ENCODE peak calls at places on chromosomes 3 and 15, in five cellular contexts. M is left lung, H is heart right ventricle, L is AG10803, W is HFF-Myc. S is an unnamed sample.

GRCh38 chr3:56764904-56765445 is 36.8 kb downstream of the ARHGEF3 start:
- DNase-seq in M (no peak), H (no peak), L (no peak), W (no peak), S (no peak)

GRCh38 chr3:204102-204501 is 7.5 kb downstream of the CHL1 start:
- DNase-seq in M (no peak), H (no peak), L (no peak), W (no peak), S (no peak)

GRCh38 chr3:129673897-129674797 is 67.7 kb upstream of the PLXND1 start:
- DNase-seq in M (no peak), H (no peak), L (no peak), W (no peak), S (no peak)

GRCh38 chr3:185766645-185767323 is 58.1 kb downstream of the IGF2BP2 start:
- DNase-seq in M (no peak), H (no peak), L (no peak), W (no peak), S (no peak)

GRCh38 chr3:123344175-123344908 is 104.5 kb downstream of the ADCY5 start:
- DNase-seq in M (no peak), H (no peak), L (peak), W (no peak), S (peak)

GRCh38 chr3:8095724-8096123 is 405.9 kb upstream of the LMCD1 start:
- DNase-seq in M (no peak), H (no peak), L (peak), W (no peak), S (no peak)

GRCh38 chr15:60091150-60091549 is 87.0 kb downstream of the FOXB1 start:
- DNase-seq in M (no peak), H (no peak), L (peak), W (no peak), S (peak)

GRCh38 chr3:157086053-157086761 is 73.7 kb downstream of the CCNL1 start:
- DNase-seq in M (no peak), H (peak), L (no peak), W (no peak), S (no peak)

GRCh38 chr3:78506581-78507195 is 1261.1 kb downstream of the ROBO1 start:
- DNase-seq in M (no peak), H (no peak), L (no peak), W (no peak), S (no peak)

GRCh38 chr3:138923531-138923994 is 23.4 kb downstream of the FOXL2 start:
- DNase-seq in M (peak), H (peak), L (peak), W (peak), S (peak)

GRCh38 chr3:12948371-12948770 is 107.0 kb upstream of the RPL32 start:
- DNase-seq in M (peak), H (no peak), L (peak), W (no peak), S (peak)

GRCh38 chr15:51837784-51838183 is 8.3 kb downstream of the TMOD3 start:
- DNase-seq in M (no peak), H (no peak), L (no peak), W (no peak), S (no peak)

GRCh38 chr3:127490271-127491023 is 100.1 kb downstream of the TPRA1 start:
- DNase-seq in M (no peak), H (no peak), L (no peak), W (no peak), S (no peak)

GRCh38 chr3:52552089-52552488 is 15.7 kb downstream of the UQCC5 start:
- DNase-seq in M (no peak), H (no peak), L (no peak), W (no peak), S (no peak)

GRCh38 chr3:150232992-150233451 is 175.1 kb upstream of the TSC22D2 start:
- DNase-seq in M (no peak), H (peak), L (peak), W (no peak), S (peak)

GRCh38 chr3:29275309-29275708 is 5.6 kb upstream of the RBMS3 start:
- DNase-seq in M (no peak), H (peak), L (peak), W (peak), S (peak)

GRCh38 chr15:32857732-32858131 is 139.9 kb downstream of the GREM1 start:
- DNase-seq in M (no peak), H (no peak), L (no peak), W (no peak), S (no peak)

GRCh38 chr15:87121357-87121756 is 1041.7 kb downstream of the AGBL1 start:
- DNase-seq in M (no peak), H (no peak), L (peak), W (no peak), S (no peak)

GRCh38 chr3:118526758-118527526 is 507.7 kb downstream of the IGSF11 start:
- DNase-seq in M (no peak), H (no peak), L (no peak), W (no peak), S (no peak)

GRCh38 chr3:58528629-58529028 is 8.4 kb downstream of the ACOX2 start:
- DNase-seq in M (no peak), H (peak), L (peak), W (no peak), S (peak)

GRCh38 chr3:71444028-71444860 is 139.3 kb downstream of the FOXP1 start:
- DNase-seq in M (peak), H (no peak), L (peak), W (peak), S (peak)

GRCh38 chr15:68511073-68511991 is 67.5 kb upstream of the CORO2B start:
- DNase-seq in M (no peak), H (no peak), L (peak), W (no peak), S (peak)

GRCh38 chr3:5411786-5412185 is 224.3 kb downstream of the EDEM1 start:
- DNase-seq in M (no peak), H (no peak), L (no peak), W (no peak), S (no peak)

GRCh38 chr15:98700501-98700900 is 52.2 kb downstream of the IGF1R start:
- DNase-seq in M (no peak), H (no peak), L (no peak), W (no peak), S (no peak)

GRCh38 chr15:25734680-25735355 is 128.3 kb downstream of the ATP10A start:
- DNase-seq in M (no peak), H (no peak), L (no peak), W (no peak), S (peak)

GRCh38 chr3:197336348-197336747 is 37.9 kb upstream of the DLG1 start:
- DNase-seq in M (no peak), H (no peak), L (no peak), W (no peak), S (no peak)

GRCh38 chr15:78105541-78106241 is 13.3 kb downstream of the SH2D7 start:
- DNase-seq in M (no peak), H (no peak), L (peak), W (no peak), S (peak)

GRCh38 chr3:13745636-13746035 is 134.2 kb downstream of the WNT7A start:
- DNase-seq in M (peak), H (no peak), L (no peak), W (no peak), S (no peak)

GRCh38 chr15:54808321-54808720 is 388.4 kb downstream of the RSL24D1 start:
- DNase-seq in M (no peak), H (no peak), L (no peak), W (no peak), S (no peak)

GRCh38 chr3:39541917-39542329 is 74.4 kb downstream of the MOBP start:
- DNase-seq in M (no peak), H (no peak), L (peak), W (no peak), S (peak)

GRCh38 chr15:43441316-43441715 is 51.6 kb downstream of the TP53BP1 start:
- DNase-seq in M (no peak), H (no peak), L (peak), W (peak), S (peak)

GRCh38 chr3:106963446-106963845 is 413.8 kb upstream of the CCDC54 start:
- DNase-seq in M (no peak), H (no peak), L (no peak), W (no peak), S (peak)

GRCh38 chr3:156694536-156694935 is 20.1 kb downstream of the TIPARP start:
- DNase-seq in M (no peak), H (no peak), L (no peak), W (no peak), S (peak)

GRCh38 chr3:14839236-14839635 is 20.5 kb downstream of the FGD5 start:
- DNase-seq in M (no peak), H (no peak), L (no peak), W (no peak), S (no peak)

GRCh38 chr3:50300681-50301254 is 1.6 kb upstream of the HYAL3 start:
- DNase-seq in M (no peak), H (no peak), L (no peak), W (no peak), S (no peak)

GRCh38 chr3:50304601-50305000 is 1.2 kb upstream of the HYAL1 start:
- DNase-seq in M (no peak), H (no peak), L (no peak), W (no peak), S (peak)

GRCh38 chr3:50299929-50300680 is 900 bp upstream of the HYAL3 start:
- DNase-seq in M (peak), H (no peak), L (peak), W (no peak), S (peak)

GRCh38 chr3:50302095-50303037 is 1.0 kb downstream of the HYAL1 start:
- DNase-seq in M (peak), H (no peak), L (no peak), W (no peak), S (no peak)

DNA sequence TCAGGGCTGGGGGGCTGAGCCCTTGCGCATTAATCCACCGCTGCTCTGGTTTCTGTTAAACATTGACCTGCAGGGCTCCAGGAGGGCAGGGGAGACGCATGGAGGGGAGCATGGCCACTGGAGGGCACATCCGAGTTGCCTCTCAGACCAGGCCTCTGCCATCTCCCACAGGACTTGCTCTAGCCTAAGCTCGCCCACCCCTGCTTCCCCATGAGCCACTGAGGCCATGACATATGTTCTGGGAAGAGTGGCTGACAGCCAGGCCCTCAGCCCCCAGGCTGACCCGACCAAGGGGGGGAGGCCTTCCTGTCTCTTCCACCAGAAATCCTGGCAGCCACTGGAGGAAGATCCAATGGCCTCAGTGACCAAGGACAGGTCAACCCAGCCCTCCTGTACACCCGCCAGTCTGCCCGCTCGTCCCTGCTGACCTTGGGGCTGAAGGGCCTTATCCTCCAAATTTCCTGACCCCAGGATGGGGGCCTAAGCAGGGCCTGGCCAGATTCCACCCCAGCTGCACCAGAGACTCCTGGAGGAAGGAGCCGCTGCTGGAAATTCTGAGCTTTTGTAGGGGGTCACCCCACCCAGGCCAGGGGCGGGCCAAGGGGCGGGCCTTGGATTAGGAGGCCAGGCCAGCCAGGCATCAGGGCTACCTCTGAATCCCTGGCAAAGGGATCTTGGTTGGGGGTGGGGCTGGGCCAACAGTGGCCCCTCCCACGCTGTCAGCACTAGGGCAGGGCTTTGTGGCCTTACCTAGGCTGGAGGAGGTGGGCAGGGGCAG is at the start of gene HYAL1:
- DNase-seq in M (peak), H (peak), L (no peak), W (no peak), S (peak)
- TF ChIP-seq CTCF in M (no peak), H (no peak), L (no peak), W (peak), S (peak)

DNA sequence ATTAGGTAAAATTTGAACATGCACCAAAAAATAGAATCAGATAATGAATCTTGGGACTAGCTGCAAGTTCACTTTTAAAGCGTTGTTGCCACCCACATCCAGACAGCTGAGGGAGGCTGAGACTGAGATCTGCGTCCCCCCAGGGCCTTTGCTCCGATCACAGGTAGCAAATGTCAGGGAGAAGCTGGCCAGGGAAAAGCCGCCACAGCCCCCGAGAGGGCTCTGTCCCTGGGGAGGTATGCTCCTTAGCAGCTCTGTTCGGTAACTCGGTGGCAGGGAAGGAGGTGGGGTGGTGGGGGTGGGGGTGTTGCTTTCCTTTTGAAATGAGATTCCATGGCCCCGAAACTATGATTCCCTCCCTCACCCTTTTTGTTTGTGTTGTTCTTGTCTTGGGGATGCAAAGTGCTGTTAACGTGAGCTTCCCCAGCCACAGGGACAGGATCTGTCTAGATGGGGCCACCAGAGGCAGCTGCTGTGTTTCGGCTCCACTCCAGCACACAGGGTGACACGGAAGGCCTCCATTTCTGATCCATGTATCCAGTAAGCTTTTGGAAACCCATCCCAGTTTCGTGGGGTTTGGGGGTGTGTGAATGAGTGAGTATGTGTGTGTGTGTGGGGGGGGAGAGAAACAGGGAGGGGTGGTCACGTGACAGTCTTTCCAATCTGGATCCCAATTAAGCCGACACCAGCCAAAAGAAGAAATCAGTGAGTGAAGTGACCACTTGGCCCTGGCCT is 1.1 kb upstream of the MINAR1 start:
- DNase-seq in M (no peak), H (no peak), L (peak), W (no peak), S (no peak)
- H3K4me3 ChIP-seq in M (peak), H (peak), L (peak), W (peak), S (peak)

GRCh38 chr3:85355572-85355971 is 396.8 kb downstream of the CADM2 start:
- DNase-seq in M (no peak), H (no peak), L (no peak), W (no peak), S (no peak)

DNA sequence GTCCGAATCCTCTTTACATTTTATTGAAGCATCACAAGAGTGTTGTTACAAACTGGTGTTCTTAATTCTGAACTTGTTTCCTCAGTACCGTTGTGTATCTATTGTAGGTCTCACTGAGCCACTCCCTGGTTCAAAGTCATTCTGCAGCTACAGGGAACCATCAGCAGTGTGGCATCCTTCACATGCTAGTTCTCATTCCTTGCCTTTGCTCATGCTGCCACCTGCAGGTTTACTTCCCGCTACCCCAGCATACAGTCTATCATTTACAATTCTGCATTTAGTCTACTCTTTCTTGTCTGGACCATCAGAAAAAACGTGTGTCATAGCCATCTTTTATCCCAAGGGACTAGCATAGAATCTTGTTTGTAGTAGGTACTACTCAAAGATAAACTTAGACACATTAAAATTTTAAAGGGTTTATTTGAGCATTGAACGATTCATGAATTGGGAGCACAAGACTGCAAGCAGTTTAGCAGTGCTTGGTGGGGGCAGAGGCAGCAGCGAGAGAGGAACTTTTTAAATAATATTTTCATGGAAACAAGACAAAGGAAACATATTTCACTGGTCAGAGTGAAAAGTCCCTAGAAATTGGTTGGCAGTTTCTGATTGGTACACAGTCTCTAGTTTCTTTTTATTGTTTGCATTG is 402.1 kb downstream of the CADM2 start:
- DNase-seq in M (no peak), H (no peak), L (no peak), W (no peak), S (peak)
- TF ChIP-seq CTCF in M (peak), H (no peak), L (no peak), W (peak), S (no peak)

DNA sequence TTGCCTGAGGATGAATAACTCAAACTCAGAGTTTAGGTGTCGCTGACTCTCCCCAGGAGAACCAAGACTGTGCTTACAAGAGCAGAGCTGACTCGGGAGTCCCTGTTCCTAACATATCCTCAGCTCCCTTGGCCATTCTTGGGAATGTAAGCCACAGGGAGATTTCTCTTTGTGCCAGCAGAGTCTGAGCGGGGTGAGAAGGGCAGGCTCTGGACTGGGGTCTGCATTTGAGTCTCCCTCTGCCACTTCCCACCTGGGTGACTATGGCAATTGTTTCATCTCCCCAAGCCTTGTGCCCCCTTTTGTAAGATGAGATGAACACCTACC is 126.0 kb downstream of the ADAMTS17 start:
- DNase-seq in M (no peak), H (no peak), L (no peak), W (no peak), S (no peak)
- H3K4me3 ChIP-seq in M (no peak), H (no peak), L (no peak), W (no peak), S (no peak)

GRCh38 chr3:42886294-42886822 is 10.7 kb upstream of the CYP8B1 start:
- DNase-seq in M (no peak), H (no peak), L (no peak), W (no peak), S (no peak)

GRCh38 chr3:42884324-42884723 is 8.6 kb upstream of the CYP8B1 start:
- DNase-seq in M (no peak), H (no peak), L (no peak), W (no peak), S (no peak)

GRCh38 chr3:42892169-42892568 is 13.8 kb upstream of the ZNF662 start:
- DNase-seq in M (no peak), H (no peak), L (no peak), W (no peak), S (peak)

GRCh38 chr3:42891042-42891441 is 14.9 kb upstream of the ZNF662 start:
- DNase-seq in M (no peak), H (no peak), L (no peak), W (no peak), S (no peak)

DNA sequence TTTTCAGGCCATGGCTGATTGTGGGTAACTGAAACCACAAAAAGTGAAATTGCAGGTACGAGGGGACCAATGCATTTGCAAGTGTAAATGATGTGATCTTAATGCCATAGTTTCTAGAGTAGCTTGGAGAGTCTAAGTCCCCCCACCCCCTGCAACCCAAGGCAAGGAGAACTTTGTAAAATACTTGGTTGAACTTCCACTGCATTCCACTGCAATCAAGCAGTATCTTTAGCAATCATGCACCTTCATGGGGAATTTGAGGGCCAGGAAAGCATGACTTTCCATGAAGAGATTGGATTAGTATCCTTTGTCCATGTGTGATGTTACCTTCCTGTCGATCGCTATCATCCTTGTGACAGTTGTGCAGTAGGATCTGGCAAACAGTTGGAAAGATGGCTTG is 11.4 kb upstream of the CYP8B1 start:
- DNase-seq in M (no peak), H (no peak), L (no peak), W (no peak), S (no peak)
- TF ChIP-seq CTCF in M (no peak), H (no peak), L (no peak), W (no peak), S (no peak)

GRCh38 chr3:17028363-17028762 is 143.6 kb downstream of the PLCL2 start:
- DNase-seq in M (no peak), H (no peak), L (no peak), W (no peak), S (no peak)
- H3K4me3 ChIP-seq in M (no peak), H (no peak), L (no peak), W (no peak), S (no peak)

GRCh38 chr15:69555080-69555479 is 102.5 kb downstream of the RPLP1 start:
- DNase-seq in M (no peak), H (no peak), L (no peak), W (no peak), S (no peak)
- TF ChIP-seq CTCF in M (no peak), H (no peak), L (no peak), W (no peak), S (no peak)

S was measured in fibroblast of mammary gland.